ENCODE peak calls at places on chromosome 2, in eight cellular contexts. H, W, G, P, E, B, D and Y are unnamed samples.

GRCh38 chr2:236872015-236872414 is 213.7 kb upstream of the COPS8 start:
- ATAC-seq in E (no peak), D (no peak), B (no peak), W (no peak), G (no peak), H (no peak), P (no peak), Y (no peak)

GRCh38 chr2:238220274-238220891 is 16.9 kb upstream of the ILKAP start:
- ATAC-seq in D (no peak), B (no peak), W (no peak), G (no peak), P (no peak), H (no peak), E (no peak), Y (no peak)

GRCh38 chr2:166539340-166540162 is 45.5 kb upstream of the SCN7A start:
- ATAC-seq in D (peak), B (peak), W (peak), H (peak), G (no peak), P (peak), E (peak), Y (peak)

GRCh38 chr2:98550165-98550564 is 58.1 kb downstream of the COA5 start:
- ATAC-seq in P (no peak), D (no peak), G (no peak), E (no peak), W (peak), H (no peak), B (no peak), Y (no peak)

GRCh38 chr2:201515573-201516246 is 64.2 kb downstream of the STRADB start:
- ATAC-seq in H (no peak), D (no peak), P (no peak), B (no peak), G (no peak), E (no peak), W (no peak), Y (no peak)

GRCh38 chr2:19120941-19121750 is 237.3 kb downstream of the OSR1 start:
- ATAC-seq in E (no peak), W (no peak), H (no peak), G (no peak), P (peak), D (no peak), B (no peak), Y (no peak)

GRCh38 chr2:67669796-67670195 is 272.7 kb downstream of the ETAA1 start:
- ATAC-seq in D (no peak), H (no peak), G (no peak), E (no peak), B (no peak), P (no peak), W (no peak), Y (no peak)

GRCh38 chr2:145411493-145411892 is 891.6 kb upstream of the ZEB2 start:
- ATAC-seq in W (no peak), B (no peak), E (peak), P (no peak), D (peak), H (no peak), G (peak), Y (no peak)

GRCh38 chr2:78980871-78981270 is 44.6 kb upstream of the REG3G start:
- ATAC-seq in B (no peak), H (no peak), D (no peak), E (no peak), G (no peak), P (no peak), W (no peak), Y (no peak)

GRCh38 chr2:98746426-98746825 is 15.5 kb upstream of the MGAT4A start:
- ATAC-seq in B (no peak), P (no peak), W (no peak), H (no peak), G (no peak), E (peak), D (peak), Y (no peak)

GRCh38 chr2:215692387-215693079 is 256.7 kb upstream of the FN1 start:
- ATAC-seq in P (no peak), E (no peak), G (no peak), H (peak), B (no peak), D (no peak), W (no peak), Y (no peak)

GRCh38 chr2:80303006-80303741 is 1.4 kb downstream of the LRRTM1 start:
- ATAC-seq in W (peak), G (no peak), E (no peak), D (no peak), B (peak), H (peak), P (peak), Y (no peak)

GRCh38 chr2:203097735-203098134 is 83.1 kb downstream of the NBEAL1 start:
- ATAC-seq in D (no peak), B (no peak), E (no peak), H (no peak), W (no peak), P (no peak), G (no peak), Y (no peak)

GRCh38 chr2:177127821-177128220 is 84.8 kb upstream of the HNRNPA3 start:
- ATAC-seq in G (no peak), P (no peak), D (no peak), W (no peak), H (no peak), E (no peak), B (no peak), Y (no peak)

GRCh38 chr2:136126527-136126926 is 8.6 kb upstream of the CXCR4 start:
- ATAC-seq in E (no peak), P (no peak), B (no peak), H (no peak), G (no peak), W (no peak), D (no peak), Y (no peak)